ENCODE peak calls at places on chromosomes 6 and 20, in five cellular contexts. H, N, Y, U and R are unnamed samples. For H3K36me3, the result is how much of the 10 kb centered on the place peaks cover.

GRCh38 chr20:34195355-34195754 is 45.9 kb upstream of the ASIP start:
- DNase-seq in H (no peak), N (no peak), Y (no peak), U (no peak), R (no peak)

GRCh38 chr20:50491168-50491567 is 19.0 kb upstream of the PTPN1 start:
- DNase-seq in Y (no peak), N (no peak), H (no peak), U (no peak), R (no peak)

GRCh38 chr6:52801188-52801841 is 2.3 kb downstream of the GSTA1 start:
- DNase-seq in H (no peak), U (no peak), Y (no peak), N (no peak), R (no peak)

GRCh38 chr6:7052441-7052936 is 55.3 kb upstream of the RREB1 start:
- DNase-seq in H (peak), N (peak), U (peak), Y (peak), R (no peak)

GRCh38 chr6:73371984-73372383 is 2.3 kb upstream of the OOEP start:
- DNase-seq in N (no peak), H (no peak), U (no peak), Y (no peak), R (no peak)

GRCh38 chr6:168609914-168610490 is 169.0 kb downstream of the SMOC2 start:
- DNase-seq in N (no peak), H (no peak), Y (no peak), U (no peak), R (no peak)

GRCh38 chr6:2949536-2950083 is 21.8 kb downstream of the SERPINB6 start:
- DNase-seq in Y (peak), U (no peak), H (no peak), N (no peak), R (no peak)

GRCh38 chr20:3964719-3965118 is 50.6 kb downstream of the RNF24 start:
- DNase-seq in N (no peak), H (no peak), Y (no peak), U (peak), R (no peak)

GRCh38 chr6:125099211-125100017 is 54.2 kb upstream of the TPD52L1 start:
- DNase-seq in Y (peak), H (peak), N (peak), U (peak), R (peak)

GRCh38 chr20:17327185-17327780 is 100.4 kb downstream of the PCSK2 start:
- DNase-seq in Y (no peak), N (no peak), U (no peak), H (peak), R (no peak)

GRCh38 chr20:48273843-48274242 is 488.6 kb upstream of the SULF2 start:
- DNase-seq in H (no peak), Y (no peak), U (no peak), N (no peak), R (no peak)

GRCh38 chr6:34953084-34954025 is 64.3 kb downstream of the ANKS1A start:
- DNase-seq in Y (peak), U (peak), H (no peak), N (peak), R (no peak)

GRCh38 chr6:133959667-133960368 is 6.8 kb downstream of the TBPL1 start:
- DNase-seq in U (no peak), N (no peak), H (no peak), Y (no peak), R (no peak)

GRCh38 chr20:53734006-53734688 is 140.5 kb upstream of the ZNF217 start:
- DNase-seq in N (no peak), H (no peak), U (no peak), Y (no peak), R (no peak)

GRCh38 chr20:34240698-34241615 is at the start of gene ASIP:
- DNase-seq in Y (no peak), U (no peak), H (no peak), N (no peak), R (no peak)

GRCh38 chr6:26743941-26744699 is 84.6 kb upstream of the ZNF322 start:
- DNase-seq in Y (no peak), N (no peak), U (no peak), H (no peak), R (no peak)
- H3K4me3 ChIP-seq in Y (no peak), N (no peak), U (peak), H (no peak), R (no peak)

DNA sequence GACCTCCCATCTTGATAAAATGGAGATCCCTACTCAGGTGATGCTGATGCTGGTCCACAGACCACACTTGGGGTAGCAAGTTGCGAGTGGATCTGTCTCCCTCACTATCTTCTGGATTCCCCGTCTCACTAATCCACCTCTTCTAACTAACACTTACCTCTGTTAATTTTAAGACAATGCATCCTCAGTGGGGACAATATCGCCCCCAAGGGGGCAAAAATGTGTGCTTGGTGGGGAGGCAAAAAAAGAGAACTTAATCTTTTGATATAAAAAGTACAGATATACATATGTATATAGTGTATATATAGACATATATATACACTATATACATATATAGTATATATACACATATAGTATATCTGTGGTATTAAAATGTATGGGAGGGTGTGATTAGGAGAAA is 4.3 kb downstream of the LRFN2 start:
- DNase-seq in N (no peak), Y (no peak), U (no peak), H (no peak), R (no peak)
- TF ChIP-seq CTCF in N (no peak), Y (no peak), U (no peak), H (no peak), R (no peak)

DNA sequence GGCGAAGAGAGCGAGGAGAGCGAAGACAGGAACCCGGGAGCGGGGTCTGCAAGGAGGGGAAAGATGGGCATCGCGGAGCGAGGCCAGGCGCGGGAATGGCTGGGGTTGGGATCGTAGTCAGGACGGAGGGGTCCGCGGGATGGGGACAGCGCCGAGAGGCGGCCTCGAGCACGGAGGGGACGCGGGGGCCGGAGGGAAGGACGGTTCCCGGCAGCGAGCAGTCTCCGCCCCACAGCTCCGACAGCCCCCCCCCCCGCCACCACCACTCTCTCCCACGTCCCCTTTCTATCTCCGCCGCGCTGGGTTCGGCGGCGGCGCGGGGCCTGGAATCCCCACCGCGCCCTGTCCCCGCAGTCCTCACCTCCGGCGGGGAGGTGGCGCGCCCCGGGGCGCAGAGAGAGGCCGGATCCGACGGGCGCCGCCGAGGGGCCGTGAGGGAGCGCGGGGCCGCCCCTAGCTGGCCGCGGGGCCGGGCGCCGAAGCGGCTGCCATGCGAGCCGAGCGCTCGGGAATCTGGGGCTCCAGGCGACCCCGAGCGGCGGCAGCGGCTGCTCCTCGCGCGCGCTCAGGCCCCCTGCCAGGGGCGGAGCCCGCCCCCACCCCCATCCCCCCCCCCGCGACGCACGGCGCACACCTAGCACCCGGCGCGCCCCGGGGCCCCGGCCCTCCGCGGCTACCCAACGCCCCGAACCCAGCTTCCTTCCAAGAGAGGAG is at the start of gene DLK2:
- DNase-seq in H (peak), U (peak), N (no peak), Y (no peak), R (no peak)
- H3K36me3 ChIP-seq in H (under half), U (under half), N (under half), Y (under half), R (under half)

GRCh38 chr20:49388790-49389189 is 93.7 kb downstream of the KCNB1 start:
- DNase-seq in H (no peak), Y (no peak), N (no peak), U (no peak), R (no peak)

GRCh38 chr20:49386848-49387605 is 95.4 kb downstream of the KCNB1 start:
- DNase-seq in U (no peak), Y (no peak), N (no peak), H (no peak), R (no peak)

GRCh38 chr20:49384437-49385434 is 97.7 kb downstream of the KCNB1 start:
- DNase-seq in U (peak), H (no peak), N (peak), Y (peak), R (no peak)

GRCh38 chr20:49387606-49387939 is 94.9 kb downstream of the KCNB1 start:
- DNase-seq in Y (no peak), U (no peak), H (no peak), N (no peak), R (no peak)

GRCh38 chr20:49385471-49385870 is 97.0 kb downstream of the KCNB1 start:
- DNase-seq in Y (peak), U (peak), N (no peak), H (no peak), R (no peak)
- H3K4me3 ChIP-seq in Y (no peak), U (no peak), N (no peak), H (no peak), R (no peak)

DNA sequence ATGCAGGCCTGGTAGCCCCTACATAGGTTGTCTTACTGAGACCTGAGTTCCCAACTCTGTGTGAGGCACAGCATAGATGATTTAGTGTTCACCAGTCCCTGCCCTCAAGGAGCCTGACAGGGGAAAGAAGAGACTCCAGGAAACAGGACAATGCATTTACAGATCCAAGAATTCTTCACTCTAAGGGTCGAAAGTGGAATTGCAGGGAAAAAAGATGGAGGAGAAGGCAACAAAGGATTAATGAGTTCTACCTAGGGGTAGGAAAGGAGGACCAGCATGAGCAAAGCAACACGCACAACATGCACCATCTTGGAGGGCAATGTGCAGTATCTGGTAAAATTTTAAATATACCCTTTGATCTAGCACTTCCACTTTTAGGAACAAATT is 5.9 kb downstream of the SPAG4 start:
- DNase-seq in N (no peak), Y (no peak), U (no peak), H (no peak), R (no peak)
- TF ChIP-seq CTCF in N (no peak), Y (no peak), U (no peak), H (no peak), R (no peak)

GRCh38 chr6:36860126-36860525 is 14.5 kb downstream of the PPIL1 start:
- DNase-seq in U (no peak), N (no peak), H (no peak), Y (no peak), R (no peak)
- H3K36me3 ChIP-seq in U (under half), N (under half), H (under half), Y (under half), R (under half)

DNA sequence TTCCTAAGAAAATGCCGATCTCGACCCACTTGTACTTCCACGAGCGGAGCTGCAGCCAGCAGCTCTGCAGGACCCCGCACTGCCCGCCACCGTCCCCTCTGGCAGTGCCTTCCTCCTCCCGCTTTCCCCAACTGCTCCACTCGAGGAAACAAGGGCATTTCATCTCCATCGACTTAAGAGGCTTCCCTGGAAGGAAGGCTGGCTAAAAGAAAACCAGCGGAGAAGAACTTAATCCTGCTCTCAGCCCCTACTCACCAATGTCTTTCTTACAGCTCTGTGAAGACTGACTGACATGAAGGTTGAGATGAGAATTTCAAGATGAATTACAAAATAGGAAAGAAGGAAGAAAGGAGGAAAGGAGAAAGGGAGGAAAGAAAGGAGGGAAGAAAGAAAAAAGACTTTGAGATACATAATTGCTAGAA is 15.6 kb downstream of the FOXC1 start:
- DNase-seq in Y (no peak), N (no peak), U (no peak), H (no peak), R (no peak)
- H3K4me3 ChIP-seq in Y (no peak), N (peak), U (peak), H (peak), R (peak)